ENCODE peak calls at places on chromosomes 3 and 15, in nine cellular contexts. D, L, S, X, Z, P, J, B and G are unnamed samples.
A peak's percentile ranks its signal among the peaks of the same experiment; 100 is the strongest.

GRCh38 chr15:56365075-56365711 is at the start of gene TEX9:
- DNase-seq in D (peak; percentile 77), L (peak; percentile 92), S (peak; percentile 58), X (peak; percentile 57), Z (peak; percentile 80), P (peak; percentile 81), J (peak; percentile 91), B (peak; percentile 37), G (peak; percentile 82)

GRCh38 chr3:107988464-107989156 is 102.2 kb downstream of the CD47 start:
- DNase-seq in D (no peak), L (peak; percentile 74), S (no peak), X (no peak), Z (peak; percentile 47), P (peak; percentile 48), J (no peak), B (peak; percentile 21), G (peak; percentile 50)

GRCh38 chr3:16512435-16513140 is 911 bp downstream of the RFTN1 start:
- DNase-seq in D (no peak), L (peak; percentile 2), S (peak; percentile 24), X (peak; percentile 25), Z (no peak), P (no peak), J (no peak), B (peak; percentile 31), G (no peak)

GRCh38 chr3:82586414-82586813 is 825.0 kb upstream of the GBE1 start:
- DNase-seq in D (no peak), L (no peak), S (no peak), X (no peak), Z (no peak), P (no peak), J (no peak), B (no peak), G (no peak)

GRCh38 chr15:25801586-25802284 is 61.4 kb downstream of the ATP10A start:
- DNase-seq in D (no peak), L (no peak), S (no peak), X (no peak), Z (no peak), P (no peak), J (no peak), B (no peak), G (no peak)

GRCh38 chr3:177729939-177730700 is 532.8 kb upstream of the TBL1XR1 start:
- DNase-seq in D (peak; percentile 88), L (no peak), S (peak; percentile 87), X (no peak), Z (no peak), P (peak; percentile 52), J (no peak), B (no peak), G (no peak)

GRCh38 chr3:134029256-134029733 is 430 bp downstream of the SLCO2A1 start:
- DNase-seq in D (no peak), L (peak; percentile 32), S (no peak), X (no peak), Z (peak; percentile 15), P (peak; percentile 36), J (no peak), B (no peak), G (no peak)

GRCh38 chr3:9280477-9281219 is 31.2 kb upstream of the SRGAP3 start:
- DNase-seq in D (peak; percentile 45), L (no peak), S (no peak), X (no peak), Z (no peak), P (peak; percentile 48), J (no peak), B (no peak), G (peak; percentile 23)

GRCh38 chr15:41983621-41984571 is 11.5 kb upstream of the EHD4 start:
- DNase-seq in D (no peak), L (no peak), S (no peak), X (no peak), Z (no peak), P (no peak), J (no peak), B (no peak), G (no peak)

GRCh38 chr3:192409838-192410683 is 317.3 kb downstream of the FGF12 start:
- DNase-seq in D (no peak), L (peak; percentile 44), S (no peak), X (no peak), Z (no peak), P (no peak), J (peak; percentile 46), B (no peak), G (no peak)

GRCh38 chr15:45147606-45148005 is 17.8 kb downstream of the DUOX1 start:
- DNase-seq in D (no peak), L (no peak), S (no peak), X (no peak), Z (no peak), P (no peak), J (no peak), B (no peak), G (no peak)

GRCh38 chr3:63364495-63364894 is 86.4 kb downstream of the SYNPR start:
- DNase-seq in D (peak; percentile 9), L (peak; percentile 24), S (no peak), X (no peak), Z (peak; percentile 42), P (peak; percentile 46), J (peak; percentile 12), B (no peak), G (peak; percentile 36)

GRCh38 chr15:35751421-35752133 is 205.6 kb upstream of the DPH6 start:
- DNase-seq in D (peak; percentile 53), L (peak; percentile 41), S (peak; percentile 62), X (peak; percentile 4), Z (peak; percentile 78), P (peak; percentile 71), J (peak; percentile 71), B (peak; percentile 13), G (peak; percentile 72)

GRCh38 chr15:69916169-69916785 is 181.4 kb downstream of the TLE3 start:
- DNase-seq in D (no peak), L (no peak), S (no peak), X (no peak), Z (no peak), P (no peak), J (no peak), B (no peak), G (no peak)

GRCh38 chr3:83632526-83632925 is 1326.3 kb upstream of the CADM2 start:
- DNase-seq in D (no peak), L (no peak), S (no peak), X (no peak), Z (no peak), P (no peak), J (no peak), B (no peak), G (no peak)

GRCh38 chr3:126267169-126267975 is 87.0 kb upstream of the ALDH1L1 start:
- DNase-seq in D (peak; percentile 59), L (peak; percentile 84), S (no peak), X (no peak), Z (peak; percentile 91), P (peak; percentile 97), J (no peak), B (no peak), G (peak; percentile 77)

GRCh38 chr3:33732394-33732793 is 14.3 kb upstream of the CLASP2 start:
- DNase-seq in D (no peak), L (no peak), S (no peak), X (no peak), Z (no peak), P (no peak), J (no peak), B (no peak), G (no peak)

GRCh38 chr15:65088643-65089021 is 12.1 kb downstream of the KBTBD13 start:
- DNase-seq in D (no peak), L (no peak), S (no peak), X (no peak), Z (no peak), P (no peak), J (no peak), B (no peak), G (no peak)

GRCh38 chr3:131995936-131996335 is 38.9 kb downstream of the CPNE4 start:
- DNase-seq in D (no peak), L (no peak), S (no peak), X (no peak), Z (no peak), P (peak; percentile 44), J (no peak), B (no peak), G (peak; percentile 32)

GRCh38 chr3:126389112-126389791 is 5.5 kb upstream of the CFAP100 start:
- DNase-seq in D (peak; percentile 50), L (peak; percentile 96), S (peak; percentile 37), X (peak; percentile 17), Z (peak; percentile 76), P (peak; percentile 83), J (peak; percentile 85), B (no peak), G (peak; percentile 59)

GRCh38 chr15:28944696-28945300 is 59.0 kb downstream of the APBA2 start:
- DNase-seq in D (no peak), L (no peak), S (no peak), X (no peak), Z (no peak), P (no peak), J (no peak), B (no peak), G (no peak)

GRCh38 chr3:107928084-107928445 is 162.8 kb downstream of the CD47 start:
- DNase-seq in D (no peak), L (no peak), S (no peak), X (no peak), Z (peak; percentile 49), P (peak; percentile 34), J (no peak), B (no peak), G (peak; percentile 43)

GRCh38 chr3:157588386-157589060 is 85.3 kb upstream of the VEPH1 start:
- DNase-seq in D (no peak), L (no peak), S (no peak), X (no peak), Z (no peak), P (no peak), J (no peak), B (no peak), G (no peak)

GRCh38 chr15:31768055-31768454 is 262.3 kb upstream of the CHRNA7 start:
- DNase-seq in D (no peak), L (no peak), S (no peak), X (no peak), Z (no peak), P (no peak), J (no peak), B (no peak), G (no peak)

GRCh38 chr3:193997228-193998192 is 138.4 kb upstream of the HES1 start:
- DNase-seq in D (no peak), L (no peak), S (no peak), X (no peak), Z (no peak), P (peak; percentile 39), J (no peak), B (no peak), G (no peak)

GRCh38 chr3:52181543-52181942 is 16.4 kb upstream of the ALAS1 start:
- DNase-seq in D (no peak), L (no peak), S (no peak), X (no peak), Z (peak; percentile 72), P (peak; percentile 65), J (no peak), B (no peak), G (no peak)

GRCh38 chr3:25128735-25129134 is 299.3 kb upstream of the RARB start:
- DNase-seq in D (no peak), L (no peak), S (no peak), X (no peak), Z (no peak), P (no peak), J (no peak), B (no peak), G (no peak)

GRCh38 chr3:79085166-79085565 is 682.6 kb downstream of the ROBO1 start:
- DNase-seq in D (no peak), L (no peak), S (no peak), X (no peak), Z (peak; percentile 53), P (peak; percentile 46), J (no peak), B (no peak), G (peak; percentile 10)

GRCh38 chr3:142129516-142130171 is 19.7 kb downstream of the TFDP2 start:
- DNase-seq in D (no peak), L (no peak), S (no peak), X (no peak), Z (no peak), P (no peak), J (no peak), B (no peak), G (no peak)

GRCh38 chr3:57091471-57091870 is 31.0 kb downstream of the SPATA12 start:
- DNase-seq in D (no peak), L (no peak), S (no peak), X (no peak), Z (peak; percentile 83), P (peak; percentile 78), J (no peak), B (no peak), G (peak; percentile 74)

GRCh38 chr3:130820976-130821375 is 72.9 kb upstream of the ATP2C1 start:
- DNase-seq in D (peak; percentile 49), L (peak; percentile 89), S (no peak), X (no peak), Z (peak; percentile 28), P (peak; percentile 71), J (no peak), B (no peak), G (peak; percentile 66)